ENCODE peak calls at places on chromosomes 5 and 9, in five cellular contexts. K, S, W, I and O are unnamed samples.

GRCh38 chr5:89080467-89081116 is 197.6 kb upstream of the MEF2C start:
- DNase-seq in K (no peak), I (no peak), W (no peak), S (no peak), O (no peak)

GRCh38 chr5:58902765-58903164 is 319.9 kb downstream of the RAB3C start:
- DNase-seq in W (no peak), S (no peak), K (no peak), I (no peak), O (no peak)

GRCh38 chr9:78212868-78213267 is 23.0 kb upstream of the CEP78 start:
- DNase-seq in K (no peak), S (no peak), W (no peak), I (no peak), O (no peak)

GRCh38 chr5:57316798-57317327 is 143.0 kb downstream of the GPBP1 start:
- DNase-seq in S (peak), W (no peak), I (no peak), K (no peak), O (no peak)

GRCh38 chr9:92328225-92328624 is 2.5 kb downstream of the CENPP start:
- DNase-seq in K (no peak), W (no peak), S (peak), I (no peak), O (peak)

GRCh38 chr5:151758141-151758429 is 346 bp downstream of the ATOX1 start:
- DNase-seq in W (no peak), K (no peak), S (no peak), I (no peak), O (no peak)

GRCh38 chr9:107283621-107284616 is 840 bp downstream of the RAD23B start:
- DNase-seq in K (peak), I (peak), S (peak), W (peak), O (peak)

GRCh38 chr9:91156451-91157234 is 205.1 kb downstream of the AUH start:
- DNase-seq in S (no peak), K (no peak), I (no peak), W (no peak), O (no peak)

GRCh38 chr5:157388148-157388547 is 71.9 kb upstream of the NIPAL4 start:
- DNase-seq in S (peak), I (no peak), K (no peak), W (no peak), O (no peak)

GRCh38 chr9:132602207-132602606 is 19.8 kb downstream of the BARHL1 start:
- DNase-seq in K (no peak), I (no peak), W (no peak), S (peak), O (no peak)

GRCh38 chr5:134446938-134447337 is 35.3 kb upstream of the CDKN2AIPNL start:
- DNase-seq in I (no peak), W (no peak), S (no peak), K (no peak), O (no peak)

GRCh38 chr5:140220698-140221064 is 45.7 kb downstream of the CYSTM1 start:
- DNase-seq in I (no peak), S (no peak), W (no peak), K (no peak), O (no peak)